ENCODE peak calls at places on chromosomes 6 and 20, in eight cellular contexts. M is CD4-positive, alpha-beta T cell; V is COLO829; I is NCI-H510A; L is mesothelial cell of epicardium; R is activated CD4-positive, alpha-beta T cell treated with anti-CD3 and anti-CD28 coated beads, Interleukin-2, amount 50 U/mL, for 1 hour; G is right cardiac atrium; X is LNCaP clone FGC. U is an unnamed sample.

GRCh38 chr6:19869464-19869863 is 32.3 kb downstream of the ID4 start:
- DNase-seq in X (no peak), L (no peak), G (no peak), M (no peak), R (no peak), I (no peak), V (no peak), U (no peak)

GRCh38 chr6:124963416-124964083 is 1.3 kb downstream of the RNF217 start:
- DNase-seq in X (no peak), G (no peak), I (no peak), R (no peak), M (no peak), V (no peak), L (no peak), U (no peak)

GRCh38 chr6:117448732-117449131 is 23.0 kb upstream of the ROS1 start:
- DNase-seq in X (no peak), I (no peak), G (no peak), L (no peak), M (no peak), R (no peak), V (no peak), U (no peak)

GRCh38 chr20:33423141-33423834 is 20.3 kb downstream of the SNTA1 start:
- DNase-seq in L (no peak), V (no peak), X (no peak), I (no peak), R (no peak), M (no peak), G (peak), U (no peak)

GRCh38 chr6:170236131-170236851 is 54.6 kb downstream of the DLL1 start:
- DNase-seq in G (no peak), X (no peak), M (no peak), I (no peak), V (no peak), L (peak), R (no peak), U (no peak)

GRCh38 chr20:22333885-22334545 is 250.4 kb downstream of the FOXA2 start:
- DNase-seq in L (peak), I (peak), M (no peak), V (peak), R (peak), G (peak), X (peak), U (no peak)

GRCh38 chr20:57713505-57713903 is 3.7 kb upstream of the PMEPA1 start:
- DNase-seq in I (no peak), X (no peak), L (no peak), R (no peak), G (no peak), M (no peak), V (no peak), U (no peak)

GRCh38 chr6:127834136-127834535 is 66.7 kb downstream of the THEMIS start:
- DNase-seq in I (no peak), R (no peak), M (no peak), V (no peak), L (no peak), X (no peak), G (no peak), U (no peak)

GRCh38 chr6:34424200-34425131 is 1.4 kb downstream of the RPS10 start:
- DNase-seq in I (no peak), X (no peak), M (no peak), V (no peak), L (no peak), R (no peak), G (no peak), U (no peak)

GRCh38 chr6:14765106-14765505 is 480.8 kb upstream of the JARID2 start:
- DNase-seq in G (no peak), M (no peak), I (no peak), L (no peak), X (no peak), V (no peak), R (no peak), U (no peak)

GRCh38 chr20:10318625-10319024 is 100.0 kb downstream of the SNAP25 start:
- DNase-seq in X (no peak), I (no peak), L (no peak), M (no peak), G (no peak), R (no peak), V (no peak), U (no peak)

GRCh38 chr20:51985753-51986152 is 183.4 kb upstream of the SALL4 start:
- DNase-seq in X (no peak), R (no peak), M (no peak), I (no peak), G (no peak), L (no peak), V (no peak), U (no peak)

GRCh38 chr20:63782051-63782471 is 42.5 kb downstream of the SLC2A4RG start:
- DNase-seq in L (no peak), X (no peak), V (no peak), G (no peak), M (peak), I (no peak), R (peak), U (no peak)

GRCh38 chr6:25556516-25556915 is 95.5 kb upstream of the SCGN start:
- DNase-seq in V (peak), G (peak), R (peak), X (peak), L (peak), M (peak), I (no peak), U (peak)

U was measured in type B pancreatic cell.